ENCODE peak calls at places on chromosomes 12 and 14, in ten cellular contexts. P, J, C, H, X, W, I, Y, N and L are unnamed samples.

GRCh38 chr14:69459122-69459521 is 25.4 kb upstream of the PLEKHD1 start:
- ATAC-seq in P (no peak), J (no peak), C (no peak), H (no peak), X (no peak), W (no peak), I (peak), Y (no peak), N (no peak), L (no peak)

GRCh38 chr14:72715215-72715909 is 178.5 kb downstream of the DPF3 start:
- ATAC-seq in P (peak), J (no peak), C (no peak), H (no peak), X (peak), W (no peak), I (peak), Y (no peak), N (no peak), L (peak)

GRCh38 chr12:113232787-113233585 is 11.7 kb downstream of the TPCN1 start:
- ATAC-seq in P (peak), J (peak), C (peak), H (peak), X (peak), W (no peak), I (peak), Y (peak), N (peak), L (peak)

GRCh38 chr14:22084393-22085281 is 411.0 kb upstream of the OR4E1 start:
- ATAC-seq in P (peak), J (peak), C (no peak), H (peak), X (no peak), W (peak), I (peak), Y (peak), N (peak), L (no peak)

GRCh38 chr12:2642896-2643425 is 151.8 kb upstream of the FKBP4 start:
- ATAC-seq in P (no peak), J (no peak), C (no peak), H (no peak), X (no peak), W (no peak), I (no peak), Y (no peak), N (no peak), L (no peak)

GRCh38 chr14:27715561-27715960 is 1051.0 kb upstream of the FOXG1 start:
- ATAC-seq in P (no peak), J (no peak), C (no peak), H (no peak), X (no peak), W (no peak), I (no peak), Y (no peak), N (no peak), L (no peak)

GRCh38 chr14:74840603-74841030 is 35.3 kb downstream of the PROX2 start:
- ATAC-seq in P (no peak), J (no peak), C (no peak), H (no peak), X (peak), W (no peak), I (no peak), Y (peak), N (peak), L (peak)

GRCh38 chr14:65336191-65336591 is 76.3 kb upstream of the FUT8 start:
- ATAC-seq in P (no peak), J (no peak), C (no peak), H (peak), X (peak), W (no peak), I (peak), Y (peak), N (peak), L (peak)

GRCh38 chr12:50932787-50933280 is 19.5 kb upstream of the HIGD1C start:
- ATAC-seq in P (no peak), J (no peak), C (no peak), H (no peak), X (peak), W (no peak), I (no peak), Y (no peak), N (no peak), L (no peak)

GRCh38 chr14:94043111-94043755 is 17.1 kb downstream of the OTUB2 start:
- ATAC-seq in P (no peak), J (peak), C (no peak), H (no peak), X (no peak), W (no peak), I (no peak), Y (no peak), N (no peak), L (no peak)

GRCh38 chr12:102659200-102659911 is 179.0 kb upstream of the IGF1 start:
- ATAC-seq in P (no peak), J (no peak), C (no peak), H (no peak), X (no peak), W (no peak), I (no peak), Y (no peak), N (no peak), L (no peak)

GRCh38 chr14:22821193-22822016 is 6.2 kb upstream of the SLC7A7 start:
- ATAC-seq in P (peak), J (no peak), C (peak), H (no peak), X (no peak), W (no peak), I (no peak), Y (no peak), N (no peak), L (no peak)

GRCh38 chr14:74216671-74217070 is 22.6 kb upstream of the VSX2 start:
- ATAC-seq in P (no peak), J (no peak), C (no peak), H (no peak), X (no peak), W (no peak), I (no peak), Y (no peak), N (no peak), L (no peak)

GRCh38 chr14:20772650-20773049 is 4.4 kb downstream of the EDDM3B start:
- ATAC-seq in P (no peak), J (no peak), C (no peak), H (no peak), X (no peak), W (no peak), I (no peak), Y (no peak), N (no peak), L (no peak)

GRCh38 chr12:45338272-45338671 is 122.4 kb downstream of the ANO6 start:
- ATAC-seq in P (peak), J (no peak), C (no peak), H (no peak), X (no peak), W (no peak), I (no peak), Y (no peak), N (no peak), L (no peak)

GRCh38 chr14:88516742-88517418 is 37.9 kb downstream of the PTPN21 start:
- ATAC-seq in P (peak), J (no peak), C (peak), H (no peak), X (no peak), W (no peak), I (no peak), Y (no peak), N (no peak), L (no peak)

GRCh38 chr12:92244036-92244435 is 98.4 kb upstream of the BTG1 start:
- ATAC-seq in P (peak), J (no peak), C (peak), H (no peak), X (no peak), W (no peak), I (peak), Y (no peak), N (no peak), L (no peak)

GRCh38 chr12:84172823-84173424 is 739.7 kb downstream of the SLC6A15 start:
- ATAC-seq in P (no peak), J (no peak), C (no peak), H (no peak), X (no peak), W (no peak), I (no peak), Y (no peak), N (no peak), L (peak)

GRCh38 chr14:78130356-78130755 is 39.8 kb upstream of the NRXN3 start:
- ATAC-seq in P (no peak), J (no peak), C (no peak), H (no peak), X (no peak), W (no peak), I (no peak), Y (no peak), N (no peak), L (no peak)

GRCh38 chr14:22588419-22589095 is 467 bp downstream of the DAD1 start:
- ATAC-seq in P (no peak), J (no peak), C (no peak), H (no peak), X (peak), W (no peak), I (no peak), Y (no peak), N (no peak), L (no peak)

GRCh38 chr12:132069336-132069985 is 74.7 kb downstream of the DDX51 start:
- ATAC-seq in P (no peak), J (no peak), C (no peak), H (no peak), X (no peak), W (no peak), I (peak), Y (no peak), N (no peak), L (no peak)

GRCh38 chr14:68606644-68607043 is 186.2 kb downstream of the ZFP36L1 start:
- ATAC-seq in P (no peak), J (no peak), C (no peak), H (no peak), X (no peak), W (no peak), I (no peak), Y (no peak), N (no peak), L (no peak)

GRCh38 chr12:12872139-12872933 is 19.0 kb upstream of the GPRC5A start:
- ATAC-seq in P (peak), J (no peak), C (peak), H (no peak), X (no peak), W (peak), I (peak), Y (no peak), N (no peak), L (no peak)

GRCh38 chr12:112184056-112184887 is 58.9 kb downstream of the TRAFD1 start:
- ATAC-seq in P (no peak), J (no peak), C (no peak), H (no peak), X (no peak), W (no peak), I (peak), Y (no peak), N (no peak), L (no peak)

GRCh38 chr14:61130512-61131260 is 149.6 kb downstream of the SLC38A6 start:
- ATAC-seq in P (no peak), J (no peak), C (no peak), H (no peak), X (no peak), W (no peak), I (no peak), Y (no peak), N (no peak), L (no peak)

GRCh38 chr14:24084439-24084838 is 9.7 kb upstream of the PCK2 start:
- ATAC-seq in P (no peak), J (no peak), C (no peak), H (no peak), X (no peak), W (no peak), I (no peak), Y (no peak), N (no peak), L (no peak)